ENCODE peak calls at places on chromosomes 4 and X, in ten cellular contexts. Q, G, L, P, I, C, K, U, J and B are unnamed samples.
A peak's percentile ranks its signal among the peaks of the same experiment; 100 is the strongest.

GRCh38 chrX:39477438-39478120 is 620.2 kb downstream of the BCOR start:
- DNase-seq in J (peak; percentile 50), U (peak; percentile 32), K (peak; percentile 16), Q (no peak), I (no peak), G (peak; percentile 38), C (no peak), L (peak; percentile 78), P (no peak), B (no peak)

GRCh38 chrX:55522577-55523254 is 33.1 kb upstream of the USP51 start:
- DNase-seq in J (no peak), G (no peak), P (no peak), C (peak; percentile 11), K (no peak), Q (no peak), L (no peak), U (no peak), I (no peak), B (no peak)

GRCh38 chr4:107520368-107520767 is 199.7 kb downstream of the PAPSS1 start:
- DNase-seq in I (no peak), Q (no peak), L (no peak), U (no peak), J (no peak), P (no peak), G (no peak), K (no peak), C (no peak), B (no peak)

GRCh38 chr4:38223801-38224236 is 263.6 kb downstream of the PTTG2 start:
- DNase-seq in C (peak; percentile 94), K (no peak), U (peak; percentile 14), L (no peak), G (no peak), P (no peak), J (peak; percentile 19), I (no peak), Q (no peak), B (no peak)

GRCh38 chrX:153565996-153566580 is 32.9 kb downstream of the CCNQ start:
- DNase-seq in J (no peak), K (no peak), P (no peak), I (no peak), G (no peak), L (no peak), C (no peak), Q (no peak), U (no peak), B (no peak)

GRCh38 chr4:89001647-89002518 is 55.1 kb downstream of the FAM13A start:
- DNase-seq in C (no peak), I (no peak), G (no peak), J (no peak), K (no peak), P (no peak), U (no peak), L (no peak), Q (no peak), B (no peak)

GRCh38 chr4:20318899-20319291 is 67.2 kb downstream of the SLIT2 start:
- DNase-seq in U (no peak), G (no peak), P (no peak), I (no peak), Q (no peak), K (no peak), J (no peak), C (peak; percentile 62), L (peak; percentile 58), B (no peak)

GRCh38 chr4:166903408-166903807 is 330.9 kb downstream of the SPOCK3 start:
- DNase-seq in I (no peak), J (no peak), G (no peak), K (no peak), U (no peak), C (no peak), Q (no peak), L (no peak), P (no peak), B (no peak)

GRCh38 chrX:39883664-39884063 is 214.1 kb downstream of the BCOR start:
- DNase-seq in G (no peak), K (no peak), Q (no peak), P (no peak), U (no peak), C (no peak), I (peak; percentile 16), L (no peak), J (no peak), B (no peak)

GRCh38 chr4:48194986-48195773 is 61.1 kb upstream of the TXK start:
- DNase-seq in Q (no peak), G (no peak), U (no peak), L (peak; percentile 80), I (no peak), J (no peak), K (no peak), C (no peak), P (peak; percentile 34), B (no peak)

GRCh38 chr4:29278580-29278979 is 1441.6 kb upstream of the PCDH7 start:
- DNase-seq in G (no peak), K (no peak), U (no peak), C (no peak), P (peak; percentile 80), L (peak; percentile 30), Q (no peak), J (no peak), I (no peak), B (no peak)